ENCODE peak calls at places on chromosomes 16 and 17, in eight cellular contexts. One of them, this sample, is unnamed.

GRCh38 chr17:13584701-13585080 is 17.0 kb downstream of the HS3ST3A1 start:
- DNase-seq in stomach: no peak
- DNase-seq in A549: no peak
- DNase-seq in esophagus muscularis mucosa: no peak
- DNase-seq in sigmoid colon: no peak
- DNase-seq in transverse colon: no peak
- DNase-seq in H1: no peak
- DNase-seq in tibial nerve: no peak
- DNase-seq in this sample: no peak

GRCh38 chr17:41691031-41691777 is 2.5 kb downstream of the EIF1 start:
- DNase-seq in sigmoid colon: no peak
- DNase-seq in tibial nerve: no peak
- DNase-seq in esophagus muscularis mucosa: no peak
- DNase-seq in H1: no peak
- DNase-seq in A549: no peak
- DNase-seq in stomach: no peak
- DNase-seq in transverse colon: no peak
- DNase-seq in this sample: no peak

GRCh38 chr17:65629234-65629690 is 67.8 kb upstream of the AXIN2 start:
- DNase-seq in esophagus muscularis mucosa: no peak
- DNase-seq in tibial nerve: no peak
- DNase-seq in A549: no peak
- DNase-seq in stomach: no peak
- DNase-seq in transverse colon: no peak
- DNase-seq in H1: no peak
- DNase-seq in sigmoid colon: no peak
- DNase-seq in this sample: no peak

GRCh38 chr17:34366051-34366450 is 3.0 kb upstream of the CCL1 start:
- DNase-seq in tibial nerve: no peak
- DNase-seq in stomach: no peak
- DNase-seq in H1: no peak
- DNase-seq in esophagus muscularis mucosa: peak; percentile 70
- DNase-seq in sigmoid colon: no peak
- DNase-seq in A549: no peak
- DNase-seq in transverse colon: no peak
- DNase-seq in this sample: no peak

GRCh38 chr17:49582789-49583188 is 7.1 kb downstream of the NXPH3 start:
- DNase-seq in A549: no peak
- DNase-seq in stomach: no peak
- DNase-seq in sigmoid colon: no peak
- DNase-seq in esophagus muscularis mucosa: no peak
- DNase-seq in transverse colon: no peak
- DNase-seq in H1: no peak
- DNase-seq in tibial nerve: no peak
- DNase-seq in this sample: no peak

GRCh38 chr17:77200711-77201110 is 59.9 kb downstream of the SEC14L1 start:
- DNase-seq in esophagus muscularis mucosa: no peak
- DNase-seq in transverse colon: no peak
- DNase-seq in A549: no peak
- DNase-seq in sigmoid colon: no peak
- DNase-seq in stomach: no peak
- DNase-seq in tibial nerve: no peak
- DNase-seq in H1: no peak
- DNase-seq in this sample: no peak

GRCh38 chr17:17870292-17870691 is 33.5 kb upstream of the SREBF1 start:
- DNase-seq in H1: no peak
- DNase-seq in transverse colon: no peak
- DNase-seq in stomach: no peak
- DNase-seq in esophagus muscularis mucosa: no peak
- DNase-seq in sigmoid colon: no peak
- DNase-seq in A549: no peak
- DNase-seq in tibial nerve: no peak
- DNase-seq in this sample: no peak

GRCh38 chr16:84281077-84281476 is 13.6 kb upstream of the WFDC1 start:
- DNase-seq in stomach: no peak
- DNase-seq in esophagus muscularis mucosa: no peak
- DNase-seq in A549: no peak
- DNase-seq in sigmoid colon: no peak
- DNase-seq in H1: peak; percentile 74
- DNase-seq in tibial nerve: no peak
- DNase-seq in transverse colon: no peak
- DNase-seq in this sample: no peak

GRCh38 chr16:27515874-27516353 is 33.8 kb downstream of the GTF3C1 start:
- DNase-seq in esophagus muscularis mucosa: no peak
- DNase-seq in stomach: peak; percentile 27
- DNase-seq in H1: peak; percentile 79
- DNase-seq in transverse colon: no peak
- DNase-seq in A549: peak; percentile 69
- DNase-seq in tibial nerve: no peak
- DNase-seq in sigmoid colon: no peak
- DNase-seq in this sample: no peak

GRCh38 chr16:55821210-55821609 is 11.7 kb downstream of the CES1 start:
- DNase-seq in sigmoid colon: no peak
- DNase-seq in stomach: no peak
- DNase-seq in A549: no peak
- DNase-seq in H1: no peak
- DNase-seq in transverse colon: no peak
- DNase-seq in tibial nerve: no peak
- DNase-seq in esophagus muscularis mucosa: no peak
- DNase-seq in this sample: no peak

GRCh38 chr17:70521821-70522256 is 352.5 kb downstream of the KCNJ2 start:
- DNase-seq in tibial nerve: no peak
- DNase-seq in transverse colon: peak; percentile 25
- DNase-seq in stomach: peak; percentile 75
- DNase-seq in A549: no peak
- DNase-seq in H1: no peak
- DNase-seq in esophagus muscularis mucosa: no peak
- DNase-seq in sigmoid colon: no peak
- DNase-seq in this sample: peak; percentile 31

DNA sequence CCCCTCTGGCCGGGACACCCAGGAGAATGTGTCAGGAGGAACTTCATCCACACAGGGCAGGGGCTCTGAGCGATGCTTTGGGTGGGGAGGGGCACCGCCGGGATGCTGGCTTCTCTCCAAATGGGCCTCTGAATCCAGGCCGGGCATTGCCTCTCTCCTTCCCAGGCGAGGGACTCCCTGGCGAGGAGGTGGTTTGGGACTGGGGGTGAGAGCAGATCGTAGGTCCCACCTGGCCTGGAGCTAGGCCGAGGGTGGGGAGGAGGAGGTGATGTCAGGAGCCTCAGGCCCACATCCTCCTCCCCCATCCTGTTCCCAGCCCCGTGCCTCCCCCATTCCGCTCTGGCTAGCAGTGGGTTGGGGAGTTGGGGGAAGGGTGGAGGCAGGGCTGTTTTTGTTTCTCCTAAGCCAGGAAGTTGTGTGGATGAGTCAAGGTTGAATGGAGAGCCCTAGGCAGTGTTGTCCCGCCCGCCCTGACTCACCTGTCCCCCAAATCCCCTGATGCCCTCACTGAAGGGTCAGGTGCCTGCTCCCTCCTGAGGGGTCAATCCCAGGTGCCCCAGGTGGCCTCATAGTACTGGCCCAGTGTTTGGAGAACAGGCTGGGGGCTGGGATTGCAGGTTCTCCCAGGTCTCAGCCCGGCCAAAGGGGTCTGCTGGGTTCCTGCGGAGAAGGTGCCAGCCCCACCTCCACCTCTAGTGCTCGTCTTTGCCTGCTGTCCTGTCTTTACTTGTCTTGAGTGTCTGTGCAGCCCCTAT is 2.8 kb downstream of the GRB7 start:
- DNase-seq in stomach: no peak
- DNase-seq in H1: peak; percentile 79
- DNase-seq in transverse colon: peak; percentile 60
- DNase-seq in tibial nerve: no peak
- DNase-seq in A549: peak; percentile 60
- DNase-seq in sigmoid colon: no peak
- DNase-seq in esophagus muscularis mucosa: no peak
- DNase-seq in this sample: no peak
- TF ChIP-seq EP300 in stomach: no peak
- TF ChIP-seq EP300 in H1: peak; percentile 72
- TF ChIP-seq EP300 in transverse colon: no peak
- TF ChIP-seq EP300 in tibial nerve: no peak
- TF ChIP-seq EP300 in A549: no peak
- TF ChIP-seq EP300 in sigmoid colon: no peak
- TF ChIP-seq EP300 in esophagus muscularis mucosa: no peak
- TF ChIP-seq EP300 in this sample: no peak

GRCh38 chr16:12898556-12898955 is 2.8 kb upstream of the SHISA9 start:
- DNase-seq in stomach: no peak
- DNase-seq in tibial nerve: no peak
- DNase-seq in H1: no peak
- DNase-seq in esophagus muscularis mucosa: no peak
- DNase-seq in sigmoid colon: no peak
- DNase-seq in transverse colon: no peak
- DNase-seq in A549: no peak
- DNase-seq in this sample: no peak
- TF ChIP-seq CTCF in stomach: no peak
- TF ChIP-seq CTCF in tibial nerve: no peak
- TF ChIP-seq CTCF in H1: peak; percentile 23
- TF ChIP-seq CTCF in esophagus muscularis mucosa: no peak
- TF ChIP-seq CTCF in sigmoid colon: no peak
- TF ChIP-seq CTCF in transverse colon: no peak
- TF ChIP-seq CTCF in A549: no peak
- TF ChIP-seq CTCF in this sample: no peak

DNA sequence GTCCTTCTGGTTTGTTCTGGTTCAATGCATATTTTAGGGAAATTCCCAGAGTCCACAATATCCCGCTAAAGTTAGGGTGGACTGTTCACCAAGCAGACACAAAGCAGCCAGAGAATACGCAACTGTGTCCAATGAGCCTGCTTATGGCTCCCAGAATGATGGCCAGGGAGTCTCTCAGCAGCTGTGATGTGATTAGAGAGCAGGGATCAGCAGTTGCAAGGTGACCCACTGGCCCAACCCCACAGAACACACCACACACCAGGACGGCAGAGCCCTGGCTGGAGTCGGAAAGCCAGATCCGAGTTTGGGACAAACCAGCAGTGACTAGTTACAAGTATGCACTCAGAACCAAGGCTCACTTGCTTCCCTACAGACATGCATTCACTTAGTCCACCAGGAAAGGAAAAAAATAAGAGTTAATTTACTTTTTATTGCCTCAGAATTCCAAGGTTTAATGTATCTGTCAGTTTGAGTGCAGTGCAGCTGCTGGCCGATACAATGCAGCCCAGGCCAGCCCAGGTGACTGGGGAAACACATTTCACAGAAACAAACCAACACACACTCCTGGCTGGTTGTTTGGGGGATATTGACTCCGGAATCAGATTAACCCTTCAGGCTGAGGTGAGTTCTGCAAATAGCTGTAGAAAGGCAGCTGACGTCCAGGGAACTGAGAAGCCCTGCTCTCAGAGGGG is 121.7 kb downstream of the HIC1 start:
- DNase-seq in A549: no peak
- DNase-seq in sigmoid colon: peak; percentile 59
- DNase-seq in esophagus muscularis mucosa: no peak
- DNase-seq in stomach: no peak
- DNase-seq in transverse colon: no peak
- DNase-seq in H1: no peak
- DNase-seq in tibial nerve: no peak
- DNase-seq in this sample: no peak
- H3K4me1 ChIP-seq in A549: peaks cover 37% of the 10 kb centered on the region
- H3K4me1 ChIP-seq in sigmoid colon: peaks cover 99% of the 10 kb centered on the region
- H3K4me1 ChIP-seq in esophagus muscularis mucosa: peaks cover 100% of the 10 kb centered on the region
- H3K4me1 ChIP-seq in stomach: peaks cover 89% of the 10 kb centered on the region
- H3K4me1 ChIP-seq in transverse colon: peaks cover 88% of the 10 kb centered on the region
- H3K4me1 ChIP-seq in H1: no peaks in the 10 kb centered on the region
- H3K4me1 ChIP-seq in tibial nerve: peaks cover 60% of the 10 kb centered on the region
- H3K4me1 ChIP-seq in this sample: peaks cover 67% of the 10 kb centered on the region

GRCh38 chr17:55456307-55457240 is 34.9 kb upstream of the MMD start:
- DNase-seq in esophagus muscularis mucosa: no peak
- DNase-seq in H1: no peak
- DNase-seq in sigmoid colon: no peak
- DNase-seq in tibial nerve: no peak
- DNase-seq in A549: no peak
- DNase-seq in transverse colon: no peak
- DNase-seq in stomach: no peak
- DNase-seq in this sample: no peak

GRCh38 chr17:55462711-55463110 is 41.1 kb upstream of the MMD start:
- DNase-seq in sigmoid colon: no peak
- DNase-seq in stomach: no peak
- DNase-seq in esophagus muscularis mucosa: no peak
- DNase-seq in A549: no peak
- DNase-seq in transverse colon: no peak
- DNase-seq in H1: no peak
- DNase-seq in tibial nerve: no peak
- DNase-seq in this sample: no peak

GRCh38 chr17:55458287-55458900 is 36.8 kb upstream of the MMD start:
- DNase-seq in H1: no peak
- DNase-seq in sigmoid colon: no peak
- DNase-seq in esophagus muscularis mucosa: no peak
- DNase-seq in tibial nerve: no peak
- DNase-seq in stomach: no peak
- DNase-seq in A549: no peak
- DNase-seq in transverse colon: no peak
- DNase-seq in this sample: no peak

GRCh38 chr17:55462234-55462633 is 40.6 kb upstream of the MMD start:
- DNase-seq in stomach: no peak
- DNase-seq in esophagus muscularis mucosa: no peak
- DNase-seq in A549: no peak
- DNase-seq in H1: no peak
- DNase-seq in transverse colon: no peak
- DNase-seq in sigmoid colon: no peak
- DNase-seq in tibial nerve: no peak
- DNase-seq in this sample: no peak

DNA sequence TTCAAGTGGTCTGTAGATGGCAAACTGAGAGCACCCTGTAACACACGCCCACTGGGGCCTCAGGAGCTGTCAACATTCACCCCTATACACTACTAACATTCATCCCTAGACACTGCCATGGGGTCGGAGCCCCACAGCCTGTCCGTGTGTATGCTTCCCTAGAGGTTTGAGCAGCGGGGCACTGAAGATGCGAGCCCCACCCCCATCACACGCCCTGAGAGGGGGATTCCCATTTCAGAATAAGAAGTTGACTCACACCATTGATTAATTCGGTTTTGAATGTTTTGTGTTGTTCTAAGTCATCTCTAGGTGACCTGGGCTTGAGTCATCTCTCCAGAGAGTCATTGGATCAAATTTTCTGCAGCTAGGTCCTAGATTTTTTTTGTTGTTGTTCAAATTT is 37.3 kb upstream of the MMD start:
- DNase-seq in transverse colon: no peak
- DNase-seq in stomach: no peak
- DNase-seq in tibial nerve: no peak
- DNase-seq in A549: no peak
- DNase-seq in esophagus muscularis mucosa: no peak
- DNase-seq in sigmoid colon: no peak
- DNase-seq in H1: no peak
- DNase-seq in this sample: no peak
- TF ChIP-seq EP300 in transverse colon: no peak
- TF ChIP-seq EP300 in stomach: no peak
- TF ChIP-seq EP300 in tibial nerve: no peak
- TF ChIP-seq EP300 in A549: no peak
- TF ChIP-seq EP300 in esophagus muscularis mucosa: no peak
- TF ChIP-seq EP300 in sigmoid colon: no peak
- TF ChIP-seq EP300 in H1: no peak
- TF ChIP-seq EP300 in this sample: no peak

GRCh38 chr17:51435641-51436091 is 175.3 kb downstream of the UTP18 start:
- DNase-seq in stomach: peak; percentile 80
- DNase-seq in transverse colon: peak; percentile 48
- DNase-seq in sigmoid colon: no peak
- DNase-seq in esophagus muscularis mucosa: peak; percentile 75
- DNase-seq in H1: peak; percentile 72
- DNase-seq in tibial nerve: no peak
- DNase-seq in A549: peak; percentile 91
- DNase-seq in this sample: no peak
- TF ChIP-seq CTCF in stomach: peak; percentile 18
- TF ChIP-seq CTCF in transverse colon: no peak
- TF ChIP-seq CTCF in sigmoid colon: no peak
- TF ChIP-seq CTCF in esophagus muscularis mucosa: no peak
- TF ChIP-seq CTCF in H1: peak; percentile 78
- TF ChIP-seq CTCF in tibial nerve: no peak
- TF ChIP-seq CTCF in A549: peak; percentile 66
- TF ChIP-seq CTCF in this sample: no peak